ENCODE peak calls at places on chromosome 2, in eight cellular contexts. E is mesenchymal stem cell, I is lower lobe of right lung, O is PC-9, S is sigmoid colon, A is GM23338, X is IMR-90, U is GM23248. Z is an unnamed sample.

GRCh38 chr2:236872971-236873370 is 212.7 kb upstream of the COPS8 start:
- DNase-seq in E (no peak), I (no peak), O (no peak), S (no peak), A (no peak), X (no peak), U (no peak), Z (no peak)

GRCh38 chr2:120898961-120899360 is 163.3 kb downstream of the GLI2 start:
- DNase-seq in E (peak), I (peak), O (no peak), S (no peak), A (no peak), X (no peak), U (no peak), Z (no peak)

GRCh38 chr2:238720232-238720672 is 127.6 kb upstream of the TWIST2 start:
- DNase-seq in E (no peak), I (peak), O (peak), S (no peak), A (peak), X (peak), U (peak), Z (no peak)

GRCh38 chr2:81650048-81650971 is 1345.8 kb upstream of the LRRTM1 start:
- DNase-seq in E (peak), I (no peak), O (peak), S (no peak), A (peak), X (peak), U (peak), Z (no peak)

GRCh38 chr2:37201766-37202165 is 5.5 kb downstream of the CEBPZOS start:
- DNase-seq in E (peak), I (no peak), O (no peak), S (no peak), A (no peak), X (peak), U (no peak), Z (no peak)

GRCh38 chr2:138059967-138060635 is 95.8 kb downstream of the HNMT start:
- DNase-seq in E (peak), I (no peak), O (peak), S (no peak), A (no peak), X (peak), U (peak), Z (no peak)

GRCh38 chr2:217893440-217893839 is 109.4 kb downstream of the TNS1 start:
- DNase-seq in E (no peak), I (no peak), O (no peak), S (no peak), A (no peak), X (no peak), U (no peak), Z (no peak)

GRCh38 chr2:44804406-44805235 is 136.9 kb upstream of the SIX3 start:
- DNase-seq in E (no peak), I (no peak), O (peak), S (no peak), A (peak), X (no peak), U (no peak), Z (no peak)

GRCh38 chr2:207188601-207189000 is 22.9 kb upstream of the KLF7 start:
- DNase-seq in E (peak), I (no peak), O (peak), S (no peak), A (no peak), X (peak), U (peak), Z (no peak)

GRCh38 chr2:215572341-215572848 is 136.5 kb upstream of the FN1 start:
- DNase-seq in E (no peak), I (no peak), O (no peak), S (no peak), A (no peak), X (no peak), U (no peak), Z (no peak)

GRCh38 chr2:187547353-187547979 is 6.8 kb downstream of the TFPI start:
- DNase-seq in E (peak), I (no peak), O (peak), S (peak), A (no peak), X (peak), U (peak), Z (no peak)
- H3K27ac ChIP-seq in E (peak), I (peak), O (peak), S (peak), A (no peak), X (peak), U (peak), Z (peak)

GRCh38 chr2:111900859-111901258 is 2.5 kb downstream of the MERTK start:
- DNase-seq in E (peak), I (no peak), O (no peak), S (no peak), A (peak), X (peak), U (peak), Z (no peak)
- H3K27ac ChIP-seq in E (no peak), I (peak), O (no peak), S (peak), A (no peak), X (no peak), U (no peak), Z (no peak)

GRCh38 chr2:112942654-112943002 is 31.7 kb downstream of the IL37 start:
- DNase-seq in E (no peak), I (no peak), O (peak), S (no peak), A (no peak), X (no peak), U (peak), Z (no peak)
- H3K27ac ChIP-seq in E (no peak), I (no peak), O (no peak), S (no peak), A (no peak), X (no peak), U (no peak), Z (no peak)

GRCh38 chr2:8607591-8607990 is 74.3 kb upstream of the ID2 start:
- DNase-seq in E (peak), I (no peak), O (no peak), S (no peak), A (no peak), X (peak), U (peak), Z (no peak)
- H3K27ac ChIP-seq in E (no peak), I (no peak), O (no peak), S (no peak), A (no peak), X (no peak), U (peak), Z (no peak)